ENCODE peak calls at places on chromosomes 7 and 10, in six cellular contexts. H is neuronal stem cell, T is stomach, Y is tibial nerve, N is mammary epithelial cell, D is cardiac muscle cell. O is an unnamed sample.

GRCh38 chr7:111229181-111229740 is 138.3 kb downstream of the LRRN3 start:
- DNase-seq in Y (no peak), T (no peak), H (no peak), N (no peak), D (no peak), O (no peak)

GRCh38 chr10:97531401-97531985 is 32.8 kb downstream of the UBTD1 start:
- DNase-seq in N (no peak), T (no peak), D (peak; percentile 20), Y (no peak), H (no peak), O (no peak)

GRCh38 chr10:133565441-133566294 is at the start of gene SYCE1:
- DNase-seq in N (no peak), H (no peak), Y (no peak), D (no peak), T (no peak), O (no peak)

GRCh38 chr7:142461437-142461836 is 203.6 kb upstream of the PRSS58 start:
- DNase-seq in Y (no peak), D (peak; percentile 61), N (peak; percentile 80), H (no peak), T (no peak), O (no peak)

GRCh38 chr10:89086801-89087513 is 96.4 kb downstream of the FAS start:
- DNase-seq in N (no peak), D (peak; percentile 88), T (peak; percentile 39), Y (peak; percentile 73), H (no peak), O (peak; percentile 37)

GRCh38 chr7:70787275-70787674 is 344.7 kb upstream of the GALNT17 start:
- DNase-seq in Y (no peak), T (no peak), H (no peak), D (no peak), N (no peak), O (no peak)

GRCh38 chr7:106326594-106327537 is 42.1 kb upstream of the NAMPT start:
- DNase-seq in T (no peak), Y (no peak), H (no peak), N (no peak), D (no peak), O (no peak)

GRCh38 chr10:14450041-14450491 is 119.3 kb upstream of the FRMD4A start:
- DNase-seq in T (peak; percentile 30), D (peak; percentile 63), H (no peak), N (no peak), Y (no peak), O (peak; percentile 53)

GRCh38 chr10:88386204-88386877 is 196.8 kb downstream of the RNLS start:
- DNase-seq in N (peak; percentile 44), D (peak; percentile 54), Y (no peak), H (no peak), T (no peak), O (peak; percentile 61)

GRCh38 chr10:27297848-27298524 is 57.4 kb upstream of the ACBD5 start:
- DNase-seq in Y (no peak), T (no peak), N (peak; percentile 1), H (no peak), D (no peak), O (no peak)

GRCh38 chr10:19853839-19854238 is 37.6 kb downstream of the PLXDC2 start:
- DNase-seq in H (no peak), D (no peak), N (no peak), T (no peak), Y (no peak), O (no peak)

GRCh38 chr7:114422478-114423217 is 8.0 kb downstream of the FOXP2 start:
- DNase-seq in Y (no peak), N (no peak), D (no peak), T (no peak), H (no peak), O (no peak)

GRCh38 chr10:99612167-99612831 is 7.9 kb downstream of the SLC25A28 start:
- DNase-seq in T (no peak), N (peak; percentile 62), Y (peak; percentile 59), D (peak; percentile 74), H (peak; percentile 63), O (peak; percentile 25)

GRCh38 chr10:16585103-16585502 is 63.4 kb upstream of the C1QL3 start:
- DNase-seq in T (no peak), N (peak; percentile 8), D (peak; percentile 77), Y (no peak), H (no peak), O (no peak)

GRCh38 chr10:131960631-131961046 is 21.1 kb downstream of the BNIP3 start:
- DNase-seq in H (no peak), Y (no peak), D (no peak), T (no peak), N (no peak), O (peak; percentile 24)

GRCh38 chr10:101046332-101047238 is 15.2 kb upstream of the KAZALD1 start:
- DNase-seq in Y (no peak), D (no peak), H (no peak), N (no peak), T (no peak), O (no peak)

GRCh38 chr10:89085153-89085552 is 94.6 kb downstream of the FAS start:
- DNase-seq in H (no peak), N (no peak), D (no peak), Y (no peak), T (no peak), O (no peak)

GRCh38 chr10:13758302-13758701 is 171.5 kb downstream of the PRPF18 start:
- DNase-seq in T (no peak), H (no peak), Y (no peak), D (peak; percentile 47), N (peak; percentile 85), O (no peak)

GRCh38 chr7:152894295-152895170 is 135.0 kb downstream of the ACTR3B start:
- DNase-seq in N (no peak), T (no peak), D (peak; percentile 19), Y (no peak), H (peak; percentile 47), O (no peak)

GRCh38 chr7:22193361-22194016 is 163.5 kb downstream of the RAPGEF5 start:
- DNase-seq in H (peak; percentile 78), Y (peak; percentile 14), T (no peak), N (no peak), D (peak; percentile 62), O (peak; percentile 56)

GRCh38 chr10:18021725-18022480 is 70.2 kb downstream of the SLC39A12 start:
- DNase-seq in D (no peak), Y (no peak), T (no peak), N (no peak), H (no peak), O (no peak)

GRCh38 chr7:43481905-43482678 is 100.8 kb upstream of the STK17A start:
- DNase-seq in D (peak; percentile 26), H (no peak), Y (no peak), N (no peak), T (no peak), O (no peak)

GRCh38 chr10:78457804-78458483 is 424.3 kb downstream of the RPS24 start:
- DNase-seq in N (no peak), Y (no peak), D (peak; percentile 94), H (no peak), T (no peak), O (no peak)

GRCh38 chr10:13527864-13528137 is 1.0 kb downstream of the BEND7 start:
- DNase-seq in Y (no peak), N (peak; percentile 2), D (no peak), H (no peak), T (no peak), O (no peak)

GRCh38 chr7:41763626-41764025 is 60.7 kb upstream of the INHBA start:
- DNase-seq in Y (no peak), D (no peak), T (no peak), N (no peak), H (no peak), O (no peak)

GRCh38 chr10:121404611-121405010 is 193.6 kb downstream of the FGFR2 start:
- DNase-seq in T (no peak), H (no peak), N (no peak), D (no peak), Y (no peak), O (no peak)

GRCh38 chr10:98611432-98611831 is 164.7 kb upstream of the HPS1 start:
- DNase-seq in H (no peak), D (no peak), N (no peak), T (no peak), Y (no peak), O (no peak)

GRCh38 chr7:32616625-32617024 is 121.3 kb downstream of the AVL9 start:
- DNase-seq in T (no peak), D (peak; percentile 80), H (no peak), Y (peak; percentile 22), N (peak; percentile 83), O (no peak)

GRCh38 chr7:12987238-12987637 is 299.8 kb downstream of the ARL4A start:
- DNase-seq in H (no peak), Y (no peak), N (no peak), T (no peak), D (no peak), O (no peak)

GRCh38 chr7:24826662-24827020 is 69.4 kb upstream of the GSDME start:
- DNase-seq in N (peak; percentile 74), Y (no peak), T (no peak), H (no peak), D (no peak), O (no peak)

GRCh38 chr7:24824896-24825295 is 67.6 kb upstream of the GSDME start:
- DNase-seq in D (no peak), N (no peak), H (no peak), T (no peak), Y (no peak), O (no peak)

GRCh38 chr7:24825931-24826661 is 68.8 kb upstream of the GSDME start:
- DNase-seq in D (peak; percentile 58), T (peak; percentile 47), Y (no peak), H (no peak), N (peak; percentile 97), O (peak; percentile 54)

GRCh38 chr7:24824400-24824799 is 67.1 kb upstream of the GSDME start:
- DNase-seq in D (no peak), H (no peak), Y (no peak), T (no peak), N (no peak), O (no peak)

GRCh38 chr7:24825315-24825917 is 68.2 kb upstream of the GSDME start:
- DNase-seq in D (no peak), N (peak; percentile 57), H (no peak), T (no peak), Y (no peak), O (no peak)
- H3K4me1 ChIP-seq in D (peaks cover 52% of the 10 kb centered on the region), N (peaks cover 81% of the 10 kb centered on the region), H (peaks cover 4% of the 10 kb centered on the region), T (peaks cover 61% of the 10 kb centered on the region), Y (peaks cover 24% of the 10 kb centered on the region), O (peaks cover 38% of the 10 kb centered on the region)

GRCh38 chr10:44974628-44975431 is 3.8 kb downstream of the DEPP1 start:
- DNase-seq in H (peak; percentile 66), T (peak; percentile 82), Y (peak; percentile 74), D (peak; percentile 85), N (peak; percentile 57), O (peak; percentile 77)
- H3K4me3 ChIP-seq in H (no peak overlapping the region), T (peak overlapping the region; percentile 61), Y (peak overlapping the region; percentile 70), D (peak overlapping the region; percentile 7), N (peak overlapping the region; percentile 47), O (no peak overlapping the region)

GRCh38 chr7:100949227-100949930 is at the start of gene MUC3A:
- DNase-seq in Y (no peak), D (no peak), H (no peak), T (peak; percentile 32), N (no peak), O (no peak)
- H3K27ac ChIP-seq in Y (peak within 1 kb of the TSS; percentile 50), D (no peak within 1 kb of the TSS), H (no peak within 1 kb of the TSS), T (no peak within 1 kb of the TSS), N (no peak within 1 kb of the TSS), O (no peak within 1 kb of the TSS)

GRCh38 chr10:77393821-77394501 is 243.6 kb downstream of the KCNMA1 start:
- DNase-seq in D (no peak), H (no peak), Y (no peak), N (peak; percentile 74), T (no peak), O (no peak)
- H3K4me1 ChIP-seq in D (peaks cover 10% of the 10 kb centered on the region), H (peaks cover 3% of the 10 kb centered on the region), Y (peaks cover 9% of the 10 kb centered on the region), N (peaks cover 59% of the 10 kb centered on the region), T (peaks cover 35% of the 10 kb centered on the region), O (peaks cover 50% of the 10 kb centered on the region)

O was measured in body of pancreas.